ENCODE peak calls at places on chromosome 12, in seven cellular contexts. One of them, this sample, is unnamed.

GRCh38 chr12:94202245-94203180 is 54.1 kb downstream of the PLXNC1 start:
- DNase-seq in naive B cell: no peak
- DNase-seq in Jurkat, Clone E6-1: peak; percentile 61
- DNase-seq in left cardiac atrium: no peak
- DNase-seq in cerebellar cortex: no peak
- DNase-seq in fibroblast of the conjunctiva: no peak
- DNase-seq in SW480: no peak
- DNase-seq in this sample: no peak

GRCh38 chr12:713281-713875 is 39.0 kb upstream of the WNK1 start:
- DNase-seq in SW480: no peak
- DNase-seq in left cardiac atrium: no peak
- DNase-seq in fibroblast of the conjunctiva: no peak
- DNase-seq in Jurkat, Clone E6-1: no peak
- DNase-seq in naive B cell: no peak
- DNase-seq in cerebellar cortex: no peak
- DNase-seq in this sample: no peak

GRCh38 chr12:67388331-67389163 is 119.4 kb downstream of the CAND1 start:
- DNase-seq in fibroblast of the conjunctiva: no peak
- DNase-seq in Jurkat, Clone E6-1: no peak
- DNase-seq in SW480: peak; percentile 16
- DNase-seq in cerebellar cortex: no peak
- DNase-seq in left cardiac atrium: no peak
- DNase-seq in naive B cell: no peak
- DNase-seq in this sample: no peak

GRCh38 chr12:130254476-130255276 is 83.0 kb upstream of the PIWIL1 start:
- DNase-seq in left cardiac atrium: no peak
- DNase-seq in Jurkat, Clone E6-1: peak; percentile 78
- DNase-seq in cerebellar cortex: no peak
- DNase-seq in fibroblast of the conjunctiva: no peak
- DNase-seq in SW480: peak; percentile 100
- DNase-seq in naive B cell: no peak
- DNase-seq in this sample: no peak

GRCh38 chr12:49983892-49984291 is 11.1 kb downstream of the AQP6 start:
- DNase-seq in naive B cell: no peak
- DNase-seq in SW480: no peak
- DNase-seq in fibroblast of the conjunctiva: peak; percentile 72
- DNase-seq in left cardiac atrium: no peak
- DNase-seq in Jurkat, Clone E6-1: no peak
- DNase-seq in cerebellar cortex: peak; percentile 20
- DNase-seq in this sample: no peak

GRCh38 chr12:130956456-130957303 is 3.0 kb downstream of the ADGRD1 start:
- DNase-seq in fibroblast of the conjunctiva: no peak
- DNase-seq in naive B cell: no peak
- DNase-seq in Jurkat, Clone E6-1: no peak
- DNase-seq in SW480: no peak
- DNase-seq in cerebellar cortex: no peak
- DNase-seq in left cardiac atrium: no peak
- DNase-seq in this sample: no peak

GRCh38 chr12:132418393-132418925 is 71.5 kb upstream of the FBRSL1 start:
- DNase-seq in fibroblast of the conjunctiva: no peak
- DNase-seq in Jurkat, Clone E6-1: no peak
- DNase-seq in naive B cell: no peak
- DNase-seq in cerebellar cortex: no peak
- DNase-seq in SW480: no peak
- DNase-seq in left cardiac atrium: no peak
- DNase-seq in this sample: no peak

GRCh38 chr12:115004469-115005146 is 320.6 kb upstream of the TBX3 start:
- DNase-seq in cerebellar cortex: peak; percentile 22
- DNase-seq in fibroblast of the conjunctiva: no peak
- DNase-seq in left cardiac atrium: no peak
- DNase-seq in SW480: no peak
- DNase-seq in naive B cell: no peak
- DNase-seq in Jurkat, Clone E6-1: no peak
- DNase-seq in this sample: no peak

GRCh38 chr12:116538076-116538591 is 21.0 kb upstream of the MAP1LC3B2 start:
- DNase-seq in cerebellar cortex: no peak
- DNase-seq in fibroblast of the conjunctiva: no peak
- DNase-seq in Jurkat, Clone E6-1: no peak
- DNase-seq in SW480: no peak
- DNase-seq in naive B cell: no peak
- DNase-seq in left cardiac atrium: no peak
- DNase-seq in this sample: no peak

GRCh38 chr12:71636704-71637115 is 26.9 kb downstream of the ZFC3H1 start:
- DNase-seq in naive B cell: peak; percentile 53
- DNase-seq in SW480: peak; percentile 64
- DNase-seq in Jurkat, Clone E6-1: peak; percentile 59
- DNase-seq in fibroblast of the conjunctiva: peak; percentile 70
- DNase-seq in left cardiac atrium: no peak
- DNase-seq in cerebellar cortex: peak; percentile 75
- DNase-seq in this sample: peak; percentile 68

GRCh38 chr12:85461127-85461526 is 181.1 kb downstream of the ALX1 start:
- DNase-seq in fibroblast of the conjunctiva: no peak
- DNase-seq in Jurkat, Clone E6-1: no peak
- DNase-seq in naive B cell: no peak
- DNase-seq in left cardiac atrium: no peak
- DNase-seq in SW480: no peak
- DNase-seq in cerebellar cortex: no peak
- DNase-seq in this sample: no peak

GRCh38 chr12:30021046-30021833 is 237.5 kb upstream of the TMTC1 start:
- DNase-seq in SW480: no peak
- DNase-seq in left cardiac atrium: no peak
- DNase-seq in fibroblast of the conjunctiva: peak; percentile 23
- DNase-seq in naive B cell: no peak
- DNase-seq in cerebellar cortex: no peak
- DNase-seq in Jurkat, Clone E6-1: no peak
- DNase-seq in this sample: no peak

GRCh38 chr12:80175307-80175930 is 76.1 kb downstream of the OTOGL start:
- DNase-seq in naive B cell: no peak
- DNase-seq in fibroblast of the conjunctiva: no peak
- DNase-seq in left cardiac atrium: no peak
- DNase-seq in cerebellar cortex: no peak
- DNase-seq in SW480: no peak
- DNase-seq in Jurkat, Clone E6-1: no peak
- DNase-seq in this sample: no peak

GRCh38 chr12:68750506-68750905 is 4.5 kb downstream of the SLC35E3 start:
- DNase-seq in fibroblast of the conjunctiva: no peak
- DNase-seq in naive B cell: no peak
- DNase-seq in Jurkat, Clone E6-1: no peak
- DNase-seq in SW480: no peak
- DNase-seq in cerebellar cortex: no peak
- DNase-seq in left cardiac atrium: no peak
- DNase-seq in this sample: no peak

GRCh38 chr12:57904848-57905811 is 36.2 kb upstream of the ATP23 start:
- DNase-seq in SW480: peak; percentile 88
- DNase-seq in left cardiac atrium: peak; percentile 84
- DNase-seq in cerebellar cortex: peak; percentile 95
- DNase-seq in naive B cell: peak; percentile 77
- DNase-seq in fibroblast of the conjunctiva: peak; percentile 84
- DNase-seq in Jurkat, Clone E6-1: peak; percentile 88
- DNase-seq in this sample: peak; percentile 76

GRCh38 chr12:47838286-47838931 is 18.7 kb upstream of the HDAC7 start:
- DNase-seq in left cardiac atrium: no peak
- DNase-seq in Jurkat, Clone E6-1: no peak
- DNase-seq in cerebellar cortex: peak; percentile 36
- DNase-seq in fibroblast of the conjunctiva: no peak
- DNase-seq in naive B cell: peak; percentile 36
- DNase-seq in SW480: no peak
- DNase-seq in this sample: peak; percentile 52

GRCh38 chr12:48542300-48542928 is 17.0 kb downstream of the OR8S1 start:
- DNase-seq in naive B cell: no peak
- DNase-seq in fibroblast of the conjunctiva: no peak
- DNase-seq in left cardiac atrium: peak; percentile 26
- DNase-seq in SW480: peak; percentile 53
- DNase-seq in cerebellar cortex: peak; percentile 37
- DNase-seq in Jurkat, Clone E6-1: peak; percentile 45
- DNase-seq in this sample: peak; percentile 27

This sample was measured in naive thymus-derived CD8-positive, alpha-beta T cell.